ENCODE peak calls at places on chromosomes 2 and 18, in eight cellular contexts. H, F, S, R, U, N, B and E are unnamed samples.

GRCh38 chr2:233974530-233975071 is 57.4 kb downstream of the TRPM8 start:
- DNase-seq in H (no peak), S (peak), R (peak), F (no peak), N (peak), B (peak), U (no peak), E (no peak)

GRCh38 chr2:168256448-168256847 is 9.1 kb upstream of the STK39 start:
- DNase-seq in B (no peak), N (no peak), U (no peak), F (no peak), H (no peak), S (no peak), R (no peak), E (no peak)

GRCh38 chr2:157596992-157597681 is 31.5 kb downstream of the ACVR1C start:
- DNase-seq in R (peak), U (no peak), S (no peak), H (peak), F (peak), B (no peak), N (peak), E (peak)

GRCh38 chr2:121529439-121530209 is 1.1 kb upstream of the RNU4ATAC start:
- DNase-seq in H (no peak), N (peak), S (peak), R (peak), F (no peak), U (peak), B (peak), E (peak)

GRCh38 chr2:216589779-216590178 is 43.4 kb upstream of the IGFBP2 start:
- DNase-seq in F (no peak), R (no peak), H (no peak), B (no peak), S (no peak), N (no peak), U (no peak), E (no peak)

GRCh38 chr2:97911210-97911921 is 84.4 kb downstream of the TMEM131 start:
- DNase-seq in H (no peak), R (no peak), F (no peak), N (no peak), U (no peak), B (no peak), S (no peak), E (no peak)

GRCh38 chr2:8922431-8922830 is 81.1 kb downstream of the MBOAT2 start:
- DNase-seq in F (no peak), N (no peak), R (no peak), S (no peak), B (no peak), H (no peak), U (no peak), E (no peak)

GRCh38 chr2:109437325-109438090 is 176.3 kb downstream of the SEPTIN10 start:
- DNase-seq in S (no peak), B (no peak), N (no peak), R (no peak), F (no peak), U (peak), H (no peak), E (no peak)

GRCh38 chr2:239292531-239292930 is 108.3 kb downstream of the HDAC4 start:
- DNase-seq in R (no peak), S (no peak), F (no peak), N (no peak), H (no peak), U (no peak), B (no peak), E (no peak)

GRCh38 chr2:40155728-40156127 is 296.2 kb downstream of the SLC8A1 start:
- DNase-seq in B (no peak), N (no peak), H (no peak), F (no peak), S (no peak), U (no peak), R (no peak), E (no peak)

GRCh38 chr2:234363011-234363487 is 133.8 kb downstream of the ARL4C start:
- DNase-seq in N (no peak), B (peak), F (no peak), S (no peak), U (peak), R (no peak), H (no peak), E (peak)

GRCh38 chr2:17849260-17849659 is 29.2 kb upstream of the KCNS3 start:
- DNase-seq in B (peak), S (no peak), U (peak), N (no peak), R (no peak), F (peak), H (no peak), E (no peak)

GRCh38 chr2:113113794-113114193 is 13.6 kb upstream of the IL1RN start:
- DNase-seq in H (no peak), S (no peak), F (no peak), B (no peak), U (no peak), R (no peak), N (no peak), E (no peak)

GRCh38 chr2:159711562-159712193 is 628 bp upstream of the MARCHF7 start:
- DNase-seq in S (no peak), H (no peak), U (no peak), F (no peak), R (no peak), B (no peak), N (no peak), E (no peak)

GRCh38 chr2:212974692-212975091 is 176.7 kb downstream of the IKZF2 start:
- DNase-seq in R (no peak), B (no peak), N (no peak), H (no peak), S (no peak), F (no peak), U (no peak), E (no peak)

GRCh38 chr18:49021076-49021432 is 70.3 kb upstream of the SMAD7 start:
- DNase-seq in S (no peak), R (no peak), H (no peak), U (no peak), F (no peak), B (peak), N (no peak), E (no peak)

GRCh38 chr2:174699993-174700766 is 64.1 kb downstream of the CHRNA1 start:
- DNase-seq in F (peak), H (no peak), B (no peak), S (peak), N (peak), U (peak), R (no peak), E (no peak)

GRCh38 chr18:73908323-73908722 is 239.3 kb downstream of the FBXO15 start:
- DNase-seq in S (no peak), H (no peak), U (no peak), B (no peak), R (no peak), F (no peak), N (peak), E (no peak)

GRCh38 chr2:219057709-219058540 is 2.8 kb downstream of the IHH start:
- DNase-seq in S (peak), R (peak), U (peak), F (peak), B (peak), H (peak), N (peak), E (peak)

GRCh38 chr2:154952346-154953010 is 254.0 kb downstream of the KCNJ3 start:
- DNase-seq in F (peak), S (peak), U (peak), H (no peak), B (no peak), N (peak), R (no peak), E (no peak)

GRCh38 chr2:55555977-55556376 is 36.5 kb downstream of the CFAP36 start:
- DNase-seq in N (peak), B (no peak), H (no peak), R (no peak), F (no peak), S (no peak), U (no peak), E (no peak)

GRCh38 chr2:11264007-11264406 is 80.4 kb downstream of the ROCK2 start:
- DNase-seq in S (no peak), H (no peak), U (no peak), R (no peak), F (no peak), B (no peak), N (no peak), E (no peak)

GRCh38 chr2:10036095-10036879 is 7.1 kb upstream of the KLF11 start:
- DNase-seq in U (no peak), B (peak), S (peak), N (peak), H (peak), F (no peak), R (peak), E (peak)

GRCh38 chr2:71610671-71611070 is 157.3 kb downstream of the DYSF start:
- DNase-seq in H (no peak), U (no peak), R (peak), S (no peak), B (peak), F (no peak), N (no peak), E (no peak)

GRCh38 chr2:19685713-19686112 is 216.1 kb downstream of the TTC32 start:
- DNase-seq in H (no peak), B (peak), S (no peak), R (no peak), F (no peak), U (no peak), N (no peak), E (no peak)

GRCh38 chr2:96866149-96866548 is 3.7 kb downstream of the SEMA4C start:
- DNase-seq in F (no peak), N (peak), B (no peak), S (no peak), R (no peak), U (no peak), H (no peak), E (no peak)

GRCh38 chr2:207505728-207506127 is 24.0 kb upstream of the CREB1 start:
- DNase-seq in R (no peak), S (no peak), F (no peak), N (peak), U (no peak), H (no peak), B (peak), E (no peak)

GRCh38 chr2:46847185-46847710 is 68.4 kb downstream of the MCFD2 start:
- DNase-seq in B (peak), U (peak), H (no peak), F (no peak), R (peak), S (peak), N (peak), E (peak)